ENCODE peak calls at places on chromosomes 6 and 20, in five cellular contexts. One of them, this sample, is unnamed.

GRCh38 chr6:3723966-3724365 is 27.5 kb downstream of the PXDC1 start:
- DNase-seq in BJ: no peak
- DNase-seq in HepG2: no peak
- DNase-seq in cardiac fibroblast: no peak
- DNase-seq in kidney: no peak
- DNase-seq in this sample: no peak

GRCh38 chr6:141443668-141444067 is 689.1 kb upstream of the GJE1 start:
- DNase-seq in BJ: no peak
- DNase-seq in cardiac fibroblast: no peak
- DNase-seq in HepG2: no peak
- DNase-seq in kidney: no peak
- DNase-seq in this sample: no peak

GRCh38 chr6:4603856-4604369 is 172.3 kb upstream of the CDYL start:
- DNase-seq in cardiac fibroblast: no peak
- DNase-seq in kidney: no peak
- DNase-seq in HepG2: no peak
- DNase-seq in BJ: no peak
- DNase-seq in this sample: no peak

GRCh38 chr20:24829649-24830370 is 119.3 kb upstream of the CST7 start:
- DNase-seq in kidney: no peak
- DNase-seq in cardiac fibroblast: no peak
- DNase-seq in BJ: no peak
- DNase-seq in HepG2: no peak
- DNase-seq in this sample: no peak

GRCh38 chr20:21436186-21436585 is 38.9 kb upstream of the NKX2-4 start:
- DNase-seq in BJ: peak
- DNase-seq in HepG2: peak
- DNase-seq in kidney: no peak
- DNase-seq in cardiac fibroblast: peak
- DNase-seq in this sample: peak

GRCh38 chr6:13422601-13423247 is 64.7 kb downstream of the GFOD1 start:
- DNase-seq in kidney: no peak
- DNase-seq in cardiac fibroblast: peak
- DNase-seq in BJ: no peak
- DNase-seq in HepG2: no peak
- DNase-seq in this sample: no peak

GRCh38 chr6:36290668-36291620 is 21.1 kb downstream of the PNPLA1 start:
- DNase-seq in BJ: no peak
- DNase-seq in kidney: no peak
- DNase-seq in cardiac fibroblast: peak
- DNase-seq in HepG2: no peak
- DNase-seq in this sample: peak

GRCh38 chr6:127832381-127832780 is 68.5 kb downstream of the THEMIS start:
- DNase-seq in HepG2: no peak
- DNase-seq in BJ: peak
- DNase-seq in kidney: no peak
- DNase-seq in cardiac fibroblast: no peak
- DNase-seq in this sample: no peak

GRCh38 chr20:4483481-4483880 is 238.2 kb upstream of the PRND start:
- DNase-seq in kidney: no peak
- DNase-seq in cardiac fibroblast: peak
- DNase-seq in HepG2: no peak
- DNase-seq in BJ: no peak
- DNase-seq in this sample: no peak

GRCh38 chr20:32006841-32007786 is 3.1 kb upstream of the CCM2L start:
- DNase-seq in BJ: no peak
- DNase-seq in kidney: no peak
- DNase-seq in cardiac fibroblast: no peak
- DNase-seq in HepG2: peak
- DNase-seq in this sample: no peak

GRCh38 chr6:83853968-83854501 is 875 bp downstream of the RIPPLY2 start:
- DNase-seq in kidney: no peak
- DNase-seq in BJ: no peak
- DNase-seq in HepG2: no peak
- DNase-seq in cardiac fibroblast: no peak
- DNase-seq in this sample: no peak

GRCh38 chr6:6995328-6995727 is 112.4 kb upstream of the RREB1 start:
- DNase-seq in cardiac fibroblast: no peak
- DNase-seq in kidney: no peak
- DNase-seq in BJ: no peak
- DNase-seq in HepG2: no peak
- DNase-seq in this sample: no peak

GRCh38 chr20:23668477-23668951 is 20.3 kb downstream of the CST4 start:
- DNase-seq in BJ: no peak
- DNase-seq in kidney: no peak
- DNase-seq in cardiac fibroblast: peak
- DNase-seq in HepG2: peak
- DNase-seq in this sample: no peak

GRCh38 chr6:15065603-15066002 is 180.3 kb upstream of the JARID2 start:
- DNase-seq in BJ: no peak
- DNase-seq in kidney: no peak
- DNase-seq in cardiac fibroblast: peak
- DNase-seq in HepG2: no peak
- DNase-seq in this sample: no peak

GRCh38 chr20:24470031-24470781 is 777 bp downstream of the SYNDIG1 start:
- DNase-seq in BJ: no peak
- DNase-seq in kidney: peak
- DNase-seq in HepG2: no peak
- DNase-seq in cardiac fibroblast: peak
- DNase-seq in this sample: no peak

GRCh38 chr6:23547851-23548250 is 578.2 kb upstream of the NRSN1 start:
- DNase-seq in HepG2: peak
- DNase-seq in kidney: no peak
- DNase-seq in cardiac fibroblast: no peak
- DNase-seq in BJ: no peak
- DNase-seq in this sample: no peak

GRCh38 chr6:35583893-35584688 is 71.4 kb upstream of the TULP1 start:
- DNase-seq in cardiac fibroblast: peak
- DNase-seq in kidney: no peak
- DNase-seq in HepG2: peak
- DNase-seq in BJ: no peak
- DNase-seq in this sample: no peak

GRCh38 chr6:75081920-75082319 is 123.9 kb downstream of the COL12A1 start:
- DNase-seq in HepG2: no peak
- DNase-seq in BJ: peak
- DNase-seq in kidney: no peak
- DNase-seq in cardiac fibroblast: no peak
- DNase-seq in this sample: no peak

GRCh38 chr6:158313989-158314388 is 1.7 kb downstream of the TULP4 start:
- DNase-seq in HepG2: no peak
- DNase-seq in BJ: no peak
- DNase-seq in cardiac fibroblast: no peak
- DNase-seq in kidney: no peak
- DNase-seq in this sample: no peak

GRCh38 chr6:158309814-158310213 is 2.5 kb upstream of the TULP4 start:
- DNase-seq in cardiac fibroblast: no peak
- DNase-seq in HepG2: no peak
- DNase-seq in BJ: no peak
- DNase-seq in kidney: no peak
- DNase-seq in this sample: no peak

GRCh38 chr6:158312165-158312564 is at the start of gene TULP4:
- DNase-seq in cardiac fibroblast: no peak
- DNase-seq in BJ: no peak
- DNase-seq in kidney: no peak
- DNase-seq in HepG2: no peak
- DNase-seq in this sample: no peak

GRCh38 chr6:158312672-158313397 is 570 bp downstream of the TULP4 start:
- DNase-seq in cardiac fibroblast: no peak
- DNase-seq in BJ: no peak
- DNase-seq in kidney: no peak
- DNase-seq in HepG2: no peak
- DNase-seq in this sample: no peak

GRCh38 chr6:158311193-158311592 is 1.1 kb upstream of the TULP4 start:
- DNase-seq in kidney: no peak
- DNase-seq in HepG2: no peak
- DNase-seq in cardiac fibroblast: no peak
- DNase-seq in BJ: no peak
- DNase-seq in this sample: peak
- H3K4me3 ChIP-seq in kidney: no peak
- H3K4me3 ChIP-seq in HepG2: no peak
- H3K4me3 ChIP-seq in cardiac fibroblast: no peak
- H3K4me3 ChIP-seq in BJ: no peak
- H3K4me3 ChIP-seq in this sample: no peak

DNA sequence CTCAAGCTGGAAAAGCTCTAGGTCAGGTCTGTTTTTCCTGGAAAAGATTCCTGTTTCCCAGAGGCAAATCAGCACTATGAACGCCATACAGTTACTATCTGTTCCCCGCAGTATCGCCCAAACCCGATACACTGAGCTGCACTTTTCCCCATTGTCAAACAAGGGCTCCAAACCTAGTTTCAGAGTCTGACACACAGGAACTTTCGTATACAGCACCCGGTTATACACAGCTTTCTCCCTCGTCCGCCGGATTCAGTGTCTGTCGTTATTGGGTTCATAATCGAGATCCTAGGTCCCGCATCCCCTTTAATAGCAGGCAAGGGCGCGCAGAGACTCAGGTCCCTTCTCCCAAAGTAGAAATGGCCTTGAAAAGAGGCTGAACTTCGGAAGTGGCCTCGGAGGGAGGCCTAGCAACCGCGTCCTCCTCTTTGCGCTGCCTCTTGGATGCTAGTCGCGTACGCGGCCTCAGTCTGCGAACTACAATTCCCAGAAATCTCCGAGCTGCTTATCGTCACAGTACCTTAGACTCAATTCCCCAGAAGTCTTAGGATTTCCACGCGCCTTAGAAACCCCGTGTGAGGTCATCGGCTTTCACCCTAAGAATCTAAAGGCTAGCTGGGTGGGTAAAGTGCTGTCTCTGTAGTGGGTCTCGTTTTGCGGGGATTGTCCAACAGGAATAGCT is 34.2 kb downstream of the ZNF391 start:
- DNase-seq in BJ: no peak
- DNase-seq in kidney: no peak
- DNase-seq in HepG2: no peak
- DNase-seq in cardiac fibroblast: peak
- DNase-seq in this sample: no peak
- H3K4me3 ChIP-seq in BJ: no peak
- H3K4me3 ChIP-seq in kidney: no peak
- H3K4me3 ChIP-seq in HepG2: no peak
- H3K4me3 ChIP-seq in cardiac fibroblast: no peak
- H3K4me3 ChIP-seq in this sample: peak

GRCh38 chr6:26569433-26569764 is 27.4 kb upstream of the ABT1 start:
- DNase-seq in HepG2: no peak
- DNase-seq in kidney: no peak
- DNase-seq in BJ: no peak
- DNase-seq in cardiac fibroblast: no peak
- DNase-seq in this sample: no peak
- H3K4me3 ChIP-seq in HepG2: peak
- H3K4me3 ChIP-seq in kidney: no peak
- H3K4me3 ChIP-seq in BJ: peak
- H3K4me3 ChIP-seq in cardiac fibroblast: peak
- H3K4me3 ChIP-seq in this sample: peak

GRCh38 chr6:28251648-28252506 is at the start of gene ZKSCAN4:
- DNase-seq in HepG2: peak
- DNase-seq in BJ: no peak
- DNase-seq in kidney: peak
- DNase-seq in cardiac fibroblast: peak
- DNase-seq in this sample: peak

GRCh38 chr6:28250747-28251146 is 1.3 kb downstream of the ZKSCAN4 start:
- DNase-seq in kidney: no peak
- DNase-seq in BJ: no peak
- DNase-seq in cardiac fibroblast: no peak
- DNase-seq in HepG2: no peak
- DNase-seq in this sample: no peak

GRCh38 chr6:28248916-28249315 is 3.2 kb downstream of the ZKSCAN4 start:
- DNase-seq in HepG2: no peak
- DNase-seq in BJ: no peak
- DNase-seq in kidney: no peak
- DNase-seq in cardiac fibroblast: no peak
- DNase-seq in this sample: no peak

GRCh38 chr6:28254340-28254618 is 2.2 kb upstream of the ZKSCAN4 start:
- DNase-seq in HepG2: no peak
- DNase-seq in BJ: no peak
- DNase-seq in kidney: no peak
- DNase-seq in cardiac fibroblast: no peak
- DNase-seq in this sample: no peak

GRCh38 chr6:28252507-28252975 is 472 bp upstream of the ZKSCAN4 start:
- DNase-seq in cardiac fibroblast: no peak
- DNase-seq in kidney: no peak
- DNase-seq in HepG2: no peak
- DNase-seq in BJ: no peak
- DNase-seq in this sample: no peak
- H3K4me3 ChIP-seq in cardiac fibroblast: peak
- H3K4me3 ChIP-seq in kidney: peak
- H3K4me3 ChIP-seq in HepG2: peak
- H3K4me3 ChIP-seq in BJ: peak
- H3K4me3 ChIP-seq in this sample: peak

DNA sequence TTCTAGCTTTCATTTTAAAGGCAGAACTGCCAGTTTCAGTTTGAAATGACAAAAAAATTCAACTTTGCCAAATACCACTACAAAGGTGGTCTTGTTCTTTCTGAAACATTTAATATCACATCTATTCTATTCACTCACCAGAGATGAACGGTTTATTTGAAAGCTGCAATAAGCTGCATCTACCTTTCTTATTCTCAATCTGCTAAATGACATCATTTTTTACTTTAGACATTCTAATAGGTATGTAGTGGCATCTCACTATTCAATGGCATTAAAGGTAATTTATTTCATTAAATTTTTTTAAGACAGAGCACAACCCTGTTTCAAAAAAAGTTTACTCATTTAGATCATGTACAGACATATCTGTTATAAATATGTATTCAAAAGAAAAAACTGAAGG is 66.5 kb upstream of the SMIM29 start:
- DNase-seq in kidney: no peak
- DNase-seq in HepG2: no peak
- DNase-seq in cardiac fibroblast: no peak
- DNase-seq in BJ: no peak
- DNase-seq in this sample: no peak
- H3K4me3 ChIP-seq in kidney: no peak
- H3K4me3 ChIP-seq in HepG2: no peak
- H3K4me3 ChIP-seq in cardiac fibroblast: no peak
- H3K4me3 ChIP-seq in BJ: no peak
- H3K4me3 ChIP-seq in this sample: no peak

DNA sequence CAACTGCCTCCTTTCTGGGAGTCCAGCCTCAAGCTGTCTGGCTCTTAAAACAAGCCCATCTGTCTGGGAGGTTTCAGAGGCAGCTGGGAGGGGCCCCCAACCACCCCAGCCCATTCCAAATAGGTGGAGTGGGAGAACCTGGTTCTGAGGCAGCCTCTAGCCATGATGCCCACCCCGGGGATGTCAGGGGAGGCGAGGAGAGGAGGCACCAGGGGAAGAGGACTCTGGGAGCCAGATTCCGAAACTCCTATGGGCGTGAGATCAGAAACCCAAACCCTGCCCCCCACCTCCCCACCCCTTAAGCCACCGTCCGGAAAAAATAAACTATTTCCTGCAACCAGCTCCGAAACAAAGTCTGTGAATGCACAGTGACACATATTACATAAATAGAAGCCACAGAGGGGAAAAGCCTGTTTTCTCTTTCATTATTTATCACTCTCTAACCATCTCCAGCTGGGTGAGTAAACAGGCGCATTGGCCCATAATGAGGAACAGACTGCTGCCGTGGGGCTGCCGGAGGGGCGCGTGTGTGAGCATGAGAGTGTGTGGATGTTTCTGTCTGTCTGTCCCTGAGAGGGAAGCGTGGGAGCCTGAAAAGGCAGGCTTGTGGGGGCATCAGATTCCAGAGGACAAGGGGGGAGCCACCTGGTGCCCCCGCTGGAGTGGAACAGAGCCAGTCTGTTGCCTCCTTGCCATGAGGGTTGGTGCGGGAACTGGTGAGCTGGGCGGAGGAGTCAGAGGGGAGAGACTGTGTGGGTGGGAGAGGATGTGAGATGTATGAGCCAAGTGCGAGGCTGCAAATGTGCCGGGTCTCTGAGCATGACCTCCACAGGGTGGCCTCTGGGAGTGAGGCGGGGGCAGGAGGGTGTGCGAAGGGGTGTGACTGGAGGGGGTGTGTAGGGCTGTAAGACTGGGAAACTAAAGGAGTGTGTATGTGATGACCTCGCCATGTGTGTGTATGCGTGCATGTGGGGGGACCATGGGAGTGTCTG is 14.3 kb upstream of the FOXP4 start:
- DNase-seq in HepG2: no peak
- DNase-seq in BJ: peak
- DNase-seq in cardiac fibroblast: peak
- DNase-seq in kidney: peak
- DNase-seq in this sample: peak
- H3K4me3 ChIP-seq in HepG2: no peak
- H3K4me3 ChIP-seq in BJ: no peak
- H3K4me3 ChIP-seq in cardiac fibroblast: no peak
- H3K4me3 ChIP-seq in kidney: no peak
- H3K4me3 ChIP-seq in this sample: no peak

This sample was measured in skeletal muscle cell.